ENCODE peak calls at places on chromosomes 12 and 14, in five cellular contexts. T is hepatocyte, W is fibroblast of lung, J is GM12878, U is PC-3. B is an unnamed sample. For H3K36me3, the result is how much of the 10 kb centered on the place peaks cover.

GRCh38 chr14:30573203-30573814 is 14.4 kb downstream of the G2E3 start:
- DNase-seq in J (no peak), T (no peak), W (peak), U (peak), B (no peak)

GRCh38 chr12:88893801-88894200 is 313.5 kb upstream of the KITLG start:
- DNase-seq in J (no peak), U (no peak), W (no peak), T (no peak), B (no peak)

GRCh38 chr12:108807996-108808725 is 49.2 kb downstream of the SSH1 start:
- DNase-seq in U (no peak), T (no peak), W (no peak), J (no peak), B (no peak)

GRCh38 chr12:81270385-81270784 is 192.5 kb downstream of the ACSS3 start:
- DNase-seq in J (no peak), T (no peak), U (no peak), W (no peak), B (no peak)

GRCh38 chr14:93285048-93285447 is 47.8 kb downstream of the BTBD7 start:
- DNase-seq in U (no peak), J (no peak), W (peak), T (no peak), B (no peak)

GRCh38 chr14:87869619-87870583 is 123.1 kb downstream of the GALC start:
- DNase-seq in J (no peak), U (peak), W (peak), T (peak), B (no peak)

GRCh38 chr12:6161124-6161882 is 36.8 kb upstream of the VWF start:
- DNase-seq in U (no peak), T (no peak), J (no peak), W (peak), B (no peak)

GRCh38 chr12:107523760-107524558 is 161.6 kb upstream of the PWP1 start:
- DNase-seq in J (no peak), U (no peak), T (no peak), W (no peak), B (no peak)

GRCh38 chr14:71414631-71415403 is 507.6 kb downstream of the PCNX1 start:
- DNase-seq in U (peak), W (peak), T (no peak), J (no peak), B (no peak)

GRCh38 chr14:35730871-35731270 is 78.2 kb downstream of the RALGAPA1 start:
- DNase-seq in T (no peak), J (no peak), W (no peak), U (no peak), B (no peak)

GRCh38 chr14:72715215-72715909 is 178.5 kb downstream of the DPF3 start:
- DNase-seq in J (no peak), W (peak), T (no peak), U (no peak), B (peak)

GRCh38 chr14:29243355-29243754 is 476.8 kb downstream of the FOXG1 start:
- DNase-seq in U (no peak), W (peak), J (no peak), T (no peak), B (no peak)

GRCh38 chr12:15842106-15842505 is 40.1 kb upstream of the STRAP start:
- DNase-seq in T (no peak), J (no peak), W (peak), U (peak), B (no peak)

GRCh38 chr14:32252030-32252670 is 49.1 kb upstream of the RNU6-8 start:
- DNase-seq in J (peak), W (peak), T (peak), U (peak), B (peak)

GRCh38 chr12:118188690-118189371 is 52.9 kb downstream of the PEBP1 start:
- DNase-seq in W (peak), T (no peak), J (no peak), U (no peak), B (no peak)

GRCh38 chr14:55926007-55926406 is 192.2 kb upstream of the PELI2 start:
- DNase-seq in J (no peak), T (peak), U (no peak), W (no peak), B (no peak)

GRCh38 chr14:64440494-64440893 is 24.8 kb upstream of the AKAP5 start:
- DNase-seq in W (peak), J (no peak), U (no peak), T (no peak), B (no peak)

GRCh38 chr14:81436296-81437138 is 36.4 kb upstream of the STON2 start:
- DNase-seq in U (peak), T (peak), J (no peak), W (peak), B (peak)

GRCh38 chr12:105554856-105555255 is 224.4 kb downstream of the C12orf75 start:
- DNase-seq in W (no peak), J (no peak), T (no peak), U (no peak), B (no peak)

GRCh38 chr14:103155013-103155412 is 31.8 kb downstream of the TNFAIP2 start:
- DNase-seq in J (no peak), T (peak), U (peak), W (peak), B (no peak)

GRCh38 chr14:35384386-35385041 is 20.0 kb downstream of the NFKBIA start:
- DNase-seq in U (no peak), J (no peak), T (peak), W (peak), B (no peak)

GRCh38 chr14:57921377-57921776 is 55.5 kb upstream of the SLC35F4 start:
- DNase-seq in W (no peak), T (no peak), U (no peak), J (no peak), B (no peak)

GRCh38 chr14:57918791-57919190 is 52.9 kb upstream of the SLC35F4 start:
- DNase-seq in J (no peak), T (no peak), U (no peak), W (no peak), B (no peak)
- H3K36me3 ChIP-seq in J (under half), T (under half), U (under half), W (under half), B (under half)

GRCh38 chr12:112807452-112807851 is 15.9 kb downstream of the RPH3A start:
- DNase-seq in W (no peak), U (peak), T (no peak), J (no peak), B (no peak)

GRCh38 chr12:112809684-112810083 is 18.1 kb downstream of the RPH3A start:
- DNase-seq in W (no peak), U (no peak), J (no peak), T (no peak), B (no peak)

GRCh38 chr12:112810235-112810917 is 18.8 kb downstream of the RPH3A start:
- DNase-seq in J (no peak), W (no peak), T (no peak), U (no peak), B (no peak)

GRCh38 chr12:112806721-112807120 is 15.2 kb downstream of the RPH3A start:
- DNase-seq in J (no peak), W (no peak), U (no peak), T (no peak), B (no peak)

GRCh38 chr12:112808176-112808575 is 16.6 kb downstream of the RPH3A start:
- DNase-seq in J (no peak), T (no peak), U (no peak), W (no peak), B (no peak)
- TF ChIP-seq EZH2 in J (no peak), T (no peak), U (no peak), W (no peak), B (no peak)

DNA sequence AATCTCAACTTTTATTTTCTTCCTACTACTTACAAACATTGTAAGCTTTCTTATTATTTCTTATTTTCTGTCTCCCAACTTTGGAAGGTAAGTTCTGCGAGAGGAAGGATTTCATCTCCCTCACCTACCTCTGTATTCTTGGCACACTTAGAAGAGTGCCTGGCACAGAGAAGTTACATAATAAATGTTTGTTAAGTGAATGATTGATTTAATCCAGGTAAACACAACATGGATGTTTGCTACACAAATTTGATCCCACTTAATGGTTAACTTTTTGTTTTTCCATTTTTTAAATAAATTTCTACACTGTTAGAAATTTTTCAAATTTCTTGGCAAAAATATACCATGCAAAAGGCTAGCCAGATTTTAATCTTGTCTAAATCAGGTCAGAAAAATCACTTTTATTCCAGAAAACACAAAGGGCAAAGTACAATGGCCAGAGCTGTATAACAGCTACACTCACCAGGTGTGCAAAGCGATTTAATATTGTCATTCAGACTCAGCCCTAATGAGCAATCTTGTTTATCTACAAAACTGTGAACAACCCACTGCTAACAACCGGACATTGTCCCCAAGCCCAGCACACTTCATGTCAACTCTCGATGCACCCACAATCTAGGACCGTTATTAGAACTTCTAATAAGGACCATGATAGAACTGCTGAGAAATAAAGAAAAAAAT is 222.1 kb upstream of the EEA1 start:
- DNase-seq in J (no peak), T (no peak), W (no peak), U (no peak), B (no peak)
- H3K4me2 ChIP-seq in J (no peak), T (peak), W (no peak), U (no peak), B (no peak)

DNA sequence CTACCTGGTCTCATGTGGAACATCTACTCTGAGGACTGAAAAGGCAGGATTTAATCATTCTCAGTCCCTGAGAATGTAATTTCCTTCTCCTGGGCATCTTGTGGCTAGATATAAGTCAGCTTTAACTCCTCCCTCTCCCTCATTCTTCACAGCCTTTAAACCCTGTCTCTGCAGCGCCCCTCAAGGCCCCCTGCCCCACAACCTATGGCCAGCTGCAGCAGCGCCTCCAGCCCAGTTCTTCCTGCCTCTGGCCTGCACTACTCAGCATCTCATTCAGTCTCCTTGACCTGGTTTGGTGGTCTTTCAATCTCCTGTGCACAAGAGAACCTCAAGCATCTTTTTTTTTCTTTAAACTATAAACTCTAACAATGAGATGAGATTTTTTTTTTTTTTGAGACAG is 29.3 kb downstream of the NCKAP5L start:
- DNase-seq in J (no peak), T (no peak), W (no peak), U (no peak), B (no peak)
- H3K36me3 ChIP-seq in J (under half), T (under half), W (under half), U (under half), B (under half)

DNA sequence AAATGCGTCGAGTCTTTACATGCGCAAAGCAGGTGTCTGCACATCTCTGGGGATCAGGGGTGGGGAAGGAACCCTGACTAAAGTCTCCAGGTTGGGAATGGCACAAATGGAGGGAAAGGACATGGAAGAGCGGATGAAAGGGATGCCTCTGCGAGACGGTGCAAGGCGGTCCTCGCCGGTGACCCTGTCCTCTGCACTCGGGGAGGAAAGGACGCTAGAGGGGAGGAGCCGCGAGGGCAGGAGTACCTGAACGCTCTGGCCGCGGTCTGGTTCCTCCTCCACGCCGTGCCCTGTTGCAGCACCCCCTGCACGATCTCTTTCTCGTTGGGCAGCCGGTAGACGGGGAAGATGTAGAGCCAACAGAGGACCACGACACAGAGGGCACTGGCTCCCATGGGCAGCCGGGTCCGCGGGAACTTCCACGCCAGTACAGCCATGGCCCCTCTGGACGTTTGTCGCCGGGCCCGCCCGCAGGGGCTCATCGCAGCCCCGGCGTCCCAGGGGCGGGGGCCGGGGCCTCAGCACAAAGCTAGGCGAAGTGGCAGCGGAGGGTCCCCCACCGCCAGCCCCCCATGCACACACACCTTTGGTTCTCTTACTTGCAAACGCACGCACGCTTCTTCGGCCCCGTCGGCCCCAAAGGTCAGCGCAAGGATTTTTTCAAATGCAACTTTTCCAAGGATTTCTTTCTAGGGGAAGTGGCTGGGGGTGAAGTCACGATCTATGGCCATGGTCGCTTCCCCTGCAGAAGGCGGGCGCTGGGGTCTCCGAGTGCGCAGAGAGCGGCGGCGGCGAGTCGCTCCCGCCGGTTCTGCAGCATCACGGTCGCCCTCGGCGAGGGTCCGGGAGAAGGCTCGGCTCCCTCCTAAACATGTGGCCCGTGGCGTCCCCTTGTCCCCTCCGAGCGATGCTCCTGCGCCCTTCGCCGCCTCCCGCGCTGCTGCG is 484 bp downstream of the ST8SIA1 start:
- DNase-seq in T (peak), W (no peak), J (no peak), U (no peak), B (peak)
- TF ChIP-seq EZH2 in T (peak), W (peak), J (no peak), U (no peak), B (peak)